ENCODE peak calls at places on chromosomes 16 and 17, in nine cellular contexts. C is HCEC 1CT; X is psoas muscle; H is RPMI7951; M is NCI-H2081; W is NCI-H1694 treated with DMSO at 0.1 percent for 48 hours; E is stimulated activated naive CD8-positive, alpha-beta T cell treated with anti-CD3 and anti-CD28 coated beads, Interleukin-15, Interleukin-2, amounts not matched to agents 100 U/mL and 50 U/mL, for 24 hours; J is astrocyte of the spinal cord; A is T-helper 2 cell. R is an unnamed sample.
A peak's percentile ranks its signal among the peaks of the same experiment; 100 is the strongest.

GRCh38 chr16:83954577-83955016 is 1.6 kb downstream of the OSGIN1 start:
- DNase-seq in C (peak; percentile 30), X (peak; percentile 59), H (peak; percentile 65), M (no peak), W (no peak), E (no peak), J (peak; percentile 18), A (no peak), R (no peak)

GRCh38 chr16:67459066-67459857 is 21.7 kb downstream of the ATP6V0D1 start:
- DNase-seq in C (no peak), X (peak; percentile 56), H (no peak), M (no peak), W (no peak), E (no peak), J (no peak), A (no peak), R (no peak)

GRCh38 chr16:14089283-14089823 is 18.2 kb downstream of the MRTFB start:
- DNase-seq in C (no peak), X (no peak), H (no peak), M (no peak), W (no peak), E (no peak), J (no peak), A (no peak), R (no peak)

GRCh38 chr17:1267471-1267947 is 2.7 kb upstream of the BHLHA9 start:
- DNase-seq in C (no peak), X (no peak), H (peak; percentile 37), M (no peak), W (peak; percentile 22), E (no peak), J (no peak), A (no peak), R (no peak)

GRCh38 chr16:285146-286055 is 2.4 kb downstream of the PDIA2 start:
- DNase-seq in C (no peak), X (no peak), H (no peak), M (no peak), W (no peak), E (no peak), J (no peak), A (no peak), R (peak; percentile 57)

GRCh38 chr17:9676742-9677387 is 31.5 kb downstream of the USP43 start:
- DNase-seq in C (peak; percentile 76), X (no peak), H (peak; percentile 90), M (no peak), W (no peak), E (no peak), J (peak; percentile 90), A (peak; percentile 8), R (peak; percentile 83)

GRCh38 chr17:68182940-68183551 is 64.8 kb upstream of the AMZ2 start:
- DNase-seq in C (no peak), X (no peak), H (no peak), M (no peak), W (no peak), E (peak; percentile 57), J (no peak), A (peak; percentile 89), R (no peak)

GRCh38 chr16:73390936-73391335 is 343.0 kb upstream of the ZFHX3 start:
- DNase-seq in C (no peak), X (no peak), H (peak; percentile 91), M (no peak), W (no peak), E (no peak), J (no peak), A (no peak), R (no peak)

GRCh38 chr16:87540072-87540976 is 47.5 kb upstream of the ZCCHC14 start:
- DNase-seq in C (no peak), X (no peak), H (no peak), M (no peak), W (no peak), E (no peak), J (no peak), A (no peak), R (no peak)

GRCh38 chr16:49596699-49597291 is 223.2 kb downstream of the C16orf78 start:
- DNase-seq in C (no peak), X (peak; percentile 35), H (no peak), M (no peak), W (peak; percentile 17), E (no peak), J (peak; percentile 23), A (no peak), R (no peak)

GRCh38 chr17:31339906-31340661 is 18.7 kb upstream of the EVI2A start:
- DNase-seq in C (peak; percentile 74), X (no peak), H (peak; percentile 74), M (no peak), W (no peak), E (no peak), J (peak; percentile 75), A (no peak), R (no peak)

GRCh38 chr16:30609002-30609927 is 924 bp downstream of the ZNF689 start:
- DNase-seq in C (peak; percentile 9), X (peak; percentile 59), H (peak; percentile 31), M (peak; percentile 17), W (peak; percentile 9), E (peak; percentile 57), J (peak; percentile 44), A (peak; percentile 57), R (no peak)

GRCh38 chr17:74605361-74605760 is 13.3 kb upstream of the CD300LD start:
- DNase-seq in C (peak; percentile 15), X (peak; percentile 51), H (peak; percentile 91), M (no peak), W (no peak), E (no peak), J (peak; percentile 23), A (no peak), R (no peak)

GRCh38 chr16:9090101-9090959 is 1.1 kb upstream of the HAPSTR1 start:
- DNase-seq in C (no peak), X (peak; percentile 57), H (no peak), M (no peak), W (no peak), E (peak; percentile 71), J (no peak), A (peak; percentile 52), R (no peak)

GRCh38 chr16:82094942-82095540 is 60.0 kb downstream of the HSD17B2 start:
- DNase-seq in C (no peak), X (no peak), H (no peak), M (no peak), W (no peak), E (no peak), J (no peak), A (no peak), R (no peak)

GRCh38 chr17:7889166-7889584 is 586 bp downstream of the CHD3 start:
- DNase-seq in C (peak; percentile 82), X (peak; percentile 97), H (peak; percentile 97), M (peak; percentile 91), W (peak; percentile 92), E (peak; percentile 62), J (peak; percentile 85), A (peak; percentile 43), R (peak; percentile 80)

GRCh38 chr16:50547340-50547865 is 793 bp upstream of the NKD1 start:
- DNase-seq in C (no peak), X (peak; percentile 39), H (peak; percentile 86), M (no peak), W (peak; percentile 4), E (peak; percentile 69), J (peak; percentile 22), A (peak; percentile 83), R (no peak)

GRCh38 chr17:58335061-58335731 is 6.6 kb upstream of the TSPOAP1 start:
- DNase-seq in C (no peak), X (no peak), H (no peak), M (no peak), W (no peak), E (peak; percentile 76), J (no peak), A (peak; percentile 75), R (no peak)

GRCh38 chr17:37327341-37328090 is 48.3 kb upstream of the C17orf78 start:
- DNase-seq in C (peak; percentile 93), X (no peak), H (peak; percentile 46), M (no peak), W (no peak), E (no peak), J (peak; percentile 73), A (no peak), R (peak; percentile 39)

GRCh38 chr16:57092786-57093301 is 461 bp downstream of the CPNE2 start:
- DNase-seq in C (no peak), X (peak; percentile 55), H (peak; percentile 22), M (no peak), W (peak; percentile 44), E (peak; percentile 70), J (no peak), A (peak; percentile 47), R (peak; percentile 34)

GRCh38 chr17:41654908-41655607 is 30.7 kb upstream of the KRT17 start:
- DNase-seq in C (no peak), X (no peak), H (no peak), M (no peak), W (no peak), E (no peak), J (no peak), A (no peak), R (no peak)

GRCh38 chr16:30068750-30069574 is 3.4 kb downstream of the ALDOA start:
- DNase-seq in C (no peak), X (no peak), H (no peak), M (no peak), W (no peak), E (peak; percentile 60), J (no peak), A (peak; percentile 68), R (peak; percentile 60)

GRCh38 chr16:3058173-3059030 is 7.0 kb upstream of the IL32 start:
- DNase-seq in C (peak; percentile 18), X (peak; percentile 42), H (no peak), M (no peak), W (no peak), E (peak; percentile 64), J (peak; percentile 24), A (peak; percentile 77), R (no peak)

GRCh38 chr17:35747540-35748017 is 5.5 kb downstream of the GAS2L2 start:
- DNase-seq in C (peak; percentile 65), X (peak; percentile 67), H (peak; percentile 60), M (peak; percentile 78), W (peak; percentile 66), E (peak; percentile 84), J (peak; percentile 68), A (peak; percentile 76), R (peak; percentile 45)

GRCh38 chr16:28264656-28265055 is 27.7 kb upstream of the SBK1 start:
- DNase-seq in C (peak; percentile 5), X (peak; percentile 60), H (peak; percentile 31), M (no peak), W (no peak), E (no peak), J (no peak), A (no peak), R (no peak)

GRCh38 chr17:50890675-50891516 is 24.7 kb upstream of the TOB1 start:
- DNase-seq in C (no peak), X (no peak), H (no peak), M (no peak), W (no peak), E (no peak), J (no peak), A (no peak), R (peak; percentile 26)

GRCh38 chr16:20866161-20866772 is 33.9 kb downstream of the DCUN1D3 start:
- DNase-seq in C (peak; percentile 79), X (peak; percentile 58), H (peak; percentile 85), M (no peak), W (no peak), E (peak; percentile 12), J (peak; percentile 80), A (no peak), R (peak; percentile 64)

GRCh38 chr17:27811961-27812360 is 11.6 kb upstream of the NOS2 start:
- DNase-seq in C (no peak), X (no peak), H (no peak), M (no peak), W (no peak), E (no peak), J (no peak), A (no peak), R (no peak)

GRCh38 chr16:49734330-49734729 is 121.6 kb downstream of the ZNF423 start:
- DNase-seq in C (no peak), X (peak; percentile 47), H (no peak), M (no peak), W (no peak), E (no peak), J (no peak), A (no peak), R (no peak)

GRCh38 chr17:66711936-66712335 is 123.0 kb upstream of the CACNG5 start:
- DNase-seq in C (no peak), X (no peak), H (no peak), M (peak; percentile 60), W (no peak), E (no peak), J (peak; percentile 75), A (no peak), R (peak; percentile 90)

GRCh38 chr16:85800321-85800669 is 800 bp downstream of the COX4I1 start:
- DNase-seq in C (no peak), X (no peak), H (peak; percentile 41), M (no peak), W (no peak), E (peak; percentile 25), J (no peak), A (peak; percentile 58), R (no peak)